ENCODE peak calls at places on chromosomes 13 and 19, in eight cellular contexts. O is tibial nerve, S is AG10803, G is IMR-90, W is psoas muscle, M is AG04449, P is BE2C, J is AG09309. H is an unnamed sample.

GRCh38 chr19:19490247-19490968 is 24.9 kb downstream of the TSSK6 start:
- DNase-seq in O (peak; percentile 67), S (peak; percentile 81), G (peak; percentile 82), W (peak; percentile 85), M (peak; percentile 7), P (peak; percentile 85), J (peak; percentile 55), H (peak; percentile 36)

GRCh38 chr19:15869109-15869555 is 28.7 kb downstream of the CYP4F2 start:
- DNase-seq in O (no peak), S (peak; percentile 35), G (no peak), W (no peak), M (no peak), P (peak; percentile 28), J (no peak), H (no peak)

GRCh38 chr13:114112826-114113322 is 19.5 kb downstream of the RASA3 start:
- DNase-seq in O (peak; percentile 8), S (no peak), G (no peak), W (peak; percentile 32), M (no peak), P (no peak), J (no peak), H (no peak)

GRCh38 chr19:40907968-40908735 is 26.1 kb upstream of the CYP2A7 start:
- DNase-seq in O (no peak), S (no peak), G (no peak), W (peak; percentile 54), M (no peak), P (no peak), J (no peak), H (no peak)

GRCh38 chr19:15893498-15893897 is 4.4 kb downstream of the CYP4F2 start:
- DNase-seq in O (no peak), S (no peak), G (no peak), W (no peak), M (no peak), P (no peak), J (no peak), H (no peak)

GRCh38 chr13:30301827-30302226 is 5.5 kb downstream of the KATNAL1 start:
- DNase-seq in O (no peak), S (no peak), G (no peak), W (no peak), M (no peak), P (no peak), J (no peak), H (no peak)

GRCh38 chr19:19477705-19478383 is 37.5 kb downstream of the TSSK6 start:
- DNase-seq in O (no peak), S (no peak), G (no peak), W (peak; percentile 32), M (no peak), P (no peak), J (no peak), H (no peak)

GRCh38 chr19:31073485-31074221 is 275.6 kb downstream of the TSHZ3 start:
- DNase-seq in O (no peak), S (no peak), G (no peak), W (no peak), M (no peak), P (no peak), J (no peak), H (no peak)

GRCh38 chr19:54456423-54457373 is 6.9 kb downstream of the LENG9 start:
- DNase-seq in O (no peak), S (no peak), G (no peak), W (peak; percentile 49), M (no peak), P (no peak), J (no peak), H (no peak)

GRCh38 chr19:19538077-19538764 is at the start of gene CILP2:
- DNase-seq in O (no peak), S (no peak), G (no peak), W (peak; percentile 61), M (no peak), P (peak; percentile 80), J (no peak), H (no peak)

GRCh38 chr19:18776736-18777135 is 14.4 kb downstream of the COMP start:
- DNase-seq in O (no peak), S (peak; percentile 46), G (peak; percentile 57), W (peak; percentile 47), M (no peak), P (peak; percentile 88), J (no peak), H (no peak)

GRCh38 chr13:101453784-101454201 is 1.3 kb downstream of the ITGBL1 start:
- DNase-seq in O (no peak), S (peak; percentile 31), G (no peak), W (no peak), M (no peak), P (no peak), J (no peak), H (no peak)

GRCh38 chr19:8196271-8196908 is 12.8 kb upstream of the CERS4 start:
- DNase-seq in O (no peak), S (no peak), G (no peak), W (no peak), M (no peak), P (no peak), J (no peak), H (no peak)

GRCh38 chr19:41565384-41565730 is 10.6 kb upstream of the CEACAM21 start:
- DNase-seq in O (no peak), S (no peak), G (no peak), W (no peak), M (no peak), P (no peak), J (no peak), H (no peak)

GRCh38 chr19:50549059-50549926 is 18.9 kb downstream of the LRRC4B start:
- DNase-seq in O (no peak), S (no peak), G (no peak), W (no peak), M (no peak), P (no peak), J (no peak), H (no peak)

GRCh38 chr13:85985791-85986190 is 186.6 kb upstream of the SLITRK6 start:
- DNase-seq in O (no peak), S (no peak), G (no peak), W (no peak), M (no peak), P (no peak), J (no peak), H (peak; percentile 56)

GRCh38 chr13:75481176-75482069 is 546 bp downstream of the TBC1D4 start:
- DNase-seq in O (no peak), S (no peak), G (no peak), W (peak; percentile 69), M (no peak), P (peak; percentile 66), J (no peak), H (no peak)

GRCh38 chr19:10602330-10603083 is 15.4 kb upstream of the AP1M2 start:
- DNase-seq in O (peak; percentile 82), S (peak; percentile 62), G (peak; percentile 48), W (peak; percentile 91), M (no peak), P (peak; percentile 90), J (no peak), H (peak; percentile 13)

GRCh38 chr13:113598081-113598410 is 13.5 kb downstream of the TFDP1 start:
- DNase-seq in O (no peak), S (no peak), G (no peak), W (no peak), M (no peak), P (no peak), J (no peak), H (no peak)

GRCh38 chr19:42081584-42082258 is 5.8 kb downstream of the ZNF574 start:
- DNase-seq in O (no peak), S (peak; percentile 64), G (peak; percentile 65), W (no peak), M (no peak), P (peak; percentile 46), J (no peak), H (no peak)

GRCh38 chr19:32041681-32042292 is 303.6 kb upstream of the ZNF507 start:
- DNase-seq in O (no peak), S (peak; percentile 29), G (peak; percentile 31), W (no peak), M (no peak), P (peak; percentile 60), J (no peak), H (no peak)

GRCh38 chr19:40217921-40218890 is at the start of gene TTC9B:
- DNase-seq in O (no peak), S (no peak), G (no peak), W (no peak), M (no peak), P (peak; percentile 44), J (no peak), H (no peak)

GRCh38 chr19:35928507-35928906 is 7.7 kb upstream of the LRFN3 start:
- DNase-seq in O (no peak), S (no peak), G (no peak), W (no peak), M (no peak), P (no peak), J (no peak), H (no peak)

GRCh38 chr19:681638-682037 is 5.4 kb downstream of the FSTL3 start:
- DNase-seq in O (no peak), S (no peak), G (no peak), W (no peak), M (no peak), P (no peak), J (no peak), H (no peak)
- H3K4me3 ChIP-seq in O (no peak overlapping the region), S (no peak overlapping the region), G (no peak overlapping the region), W (no peak overlapping the region), M (no peak overlapping the region), P (no peak overlapping the region), J (no peak overlapping the region), H (no peak overlapping the region)

GRCh38 chr13:32010137-32010536 is 21.4 kb upstream of the FRY start:
- DNase-seq in O (no peak), S (peak; percentile 67), G (peak; percentile 31), W (no peak), M (no peak), P (no peak), J (no peak), H (no peak)
- H3K4me3 ChIP-seq in O (no peak overlapping the region), S (no peak overlapping the region), G (no peak overlapping the region), W (no peak overlapping the region), M (no peak overlapping the region), P (no peak overlapping the region), J (no peak overlapping the region), H (no peak overlapping the region)

DNA sequence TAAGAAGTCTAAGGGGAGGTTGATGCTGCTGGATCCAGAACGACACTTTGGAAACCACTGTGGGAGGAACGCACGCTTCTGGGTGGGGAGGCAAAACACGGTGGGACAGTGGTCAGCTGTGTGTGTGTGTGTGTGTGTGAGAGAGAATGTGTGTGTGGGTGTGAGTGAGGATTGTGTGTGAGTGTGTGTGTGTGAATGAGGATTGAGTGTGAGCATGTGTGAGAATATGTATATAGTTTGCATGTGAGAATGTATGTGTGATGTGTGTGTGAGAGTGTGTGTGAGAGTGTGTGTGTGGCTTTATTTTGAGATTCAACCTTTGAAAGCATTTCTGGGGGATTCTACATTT is 444 bp upstream of the SLC15A1 start:
- DNase-seq in O (no peak), S (no peak), G (no peak), W (no peak), M (no peak), P (no peak), J (no peak), H (no peak)
- H3K4me3 ChIP-seq in O (no peak overlapping the region), S (no peak overlapping the region), G (no peak overlapping the region), W (peak overlapping the region; percentile 45), M (no peak overlapping the region), P (no peak overlapping the region), J (no peak overlapping the region), H (no peak overlapping the region)

GRCh38 chr19:37966211-37967072 is 59.4 kb downstream of the SIPA1L3 start:
- DNase-seq in O (no peak), S (peak; percentile 48), G (peak; percentile 39), W (no peak), M (no peak), P (no peak), J (no peak), H (no peak)
- H3K4me3 ChIP-seq in O (no peak overlapping the region), S (no peak overlapping the region), G (no peak overlapping the region), W (no peak overlapping the region), M (no peak overlapping the region), P (no peak overlapping the region), J (no peak overlapping the region), H (no peak overlapping the region)

GRCh38 chr13:50594276-50594970 is 249.1 kb downstream of the DLEU7 start:
- DNase-seq in O (no peak), S (no peak), G (no peak), W (no peak), M (no peak), P (peak; percentile 15), J (no peak), H (no peak)
- H3K4me3 ChIP-seq in O (no peak overlapping the region), S (no peak overlapping the region), G (no peak overlapping the region), W (no peak overlapping the region), M (no peak overlapping the region), P (no peak overlapping the region), J (no peak overlapping the region), H (no peak overlapping the region)

H was measured in skeletal muscle cell.